ENCODE peak calls at places on chromosome 15, in nine cellular contexts. T, K, N, H, Z, R, Y, O and W are unnamed samples.

GRCh38 chr15:92882697-92883642 is 17.2 kb upstream of the CHD2 start:
- DNase-seq in H (no peak), K (no peak), R (no peak), N (peak), T (no peak), Z (peak), O (no peak), Y (peak), W (no peak)

GRCh38 chr15:100968043-100968966 is 49.1 kb downstream of the LRRK1 start:
- DNase-seq in T (peak), R (no peak), Z (no peak), K (no peak), N (no peak), Y (no peak), H (no peak), O (peak), W (no peak)

GRCh38 chr15:100438570-100438969 is 90.2 kb downstream of the CERS3 start:
- DNase-seq in N (peak), Z (peak), O (peak), K (no peak), T (no peak), H (no peak), Y (peak), R (peak), W (no peak)

GRCh38 chr15:42285042-42285441 is 11.8 kb upstream of the TMEM87A start:
- DNase-seq in K (no peak), Y (no peak), O (no peak), R (no peak), N (no peak), H (no peak), T (peak), Z (no peak), W (no peak)

GRCh38 chr15:65940618-65940909 is 71.3 kb downstream of the RAB11A start:
- DNase-seq in Y (no peak), Z (no peak), T (no peak), R (no peak), H (peak), K (no peak), O (peak), N (no peak), W (no peak)

GRCh38 chr15:68650901-68651709 is 72.3 kb downstream of the CORO2B start:
- DNase-seq in Y (peak), H (peak), T (no peak), Z (peak), K (peak), R (peak), O (no peak), N (peak), W (no peak)

GRCh38 chr15:77243146-77243545 is 172.2 kb upstream of the TSPAN3 start:
- DNase-seq in Y (no peak), N (no peak), K (no peak), R (no peak), T (no peak), H (peak), O (no peak), Z (no peak), W (no peak)

GRCh38 chr15:72785452-72786243 is 2.1 kb upstream of the ADPGK start:
- DNase-seq in R (no peak), Z (no peak), T (peak), H (no peak), K (no peak), N (no peak), Y (no peak), O (no peak), W (no peak)

GRCh38 chr15:45871121-45871855 is 236.5 kb downstream of the SQOR start:
- DNase-seq in O (peak), H (peak), N (no peak), R (no peak), K (no peak), Y (no peak), Z (no peak), T (peak), W (no peak)

GRCh38 chr15:93035953-93036810 is 52.8 kb downstream of the RGMA start:
- DNase-seq in T (no peak), O (peak), Y (peak), K (peak), H (peak), Z (peak), R (peak), N (peak), W (peak)

GRCh38 chr15:63339836-63340235 is 41.8 kb downstream of the CA12 start:
- DNase-seq in K (peak), Y (no peak), N (no peak), O (no peak), R (no peak), T (no peak), H (no peak), Z (no peak), W (no peak)

GRCh38 chr15:39890640-39891039 is 29.4 kb downstream of the GPR176 start:
- DNase-seq in T (no peak), R (no peak), O (no peak), Z (no peak), K (no peak), N (no peak), H (no peak), Y (no peak), W (no peak)

GRCh38 chr15:35068861-35069260 is 16.2 kb downstream of the NANOGP8 start:
- DNase-seq in H (no peak), N (no peak), K (no peak), Z (no peak), O (no peak), R (no peak), Y (no peak), T (no peak), W (no peak)

DNA sequence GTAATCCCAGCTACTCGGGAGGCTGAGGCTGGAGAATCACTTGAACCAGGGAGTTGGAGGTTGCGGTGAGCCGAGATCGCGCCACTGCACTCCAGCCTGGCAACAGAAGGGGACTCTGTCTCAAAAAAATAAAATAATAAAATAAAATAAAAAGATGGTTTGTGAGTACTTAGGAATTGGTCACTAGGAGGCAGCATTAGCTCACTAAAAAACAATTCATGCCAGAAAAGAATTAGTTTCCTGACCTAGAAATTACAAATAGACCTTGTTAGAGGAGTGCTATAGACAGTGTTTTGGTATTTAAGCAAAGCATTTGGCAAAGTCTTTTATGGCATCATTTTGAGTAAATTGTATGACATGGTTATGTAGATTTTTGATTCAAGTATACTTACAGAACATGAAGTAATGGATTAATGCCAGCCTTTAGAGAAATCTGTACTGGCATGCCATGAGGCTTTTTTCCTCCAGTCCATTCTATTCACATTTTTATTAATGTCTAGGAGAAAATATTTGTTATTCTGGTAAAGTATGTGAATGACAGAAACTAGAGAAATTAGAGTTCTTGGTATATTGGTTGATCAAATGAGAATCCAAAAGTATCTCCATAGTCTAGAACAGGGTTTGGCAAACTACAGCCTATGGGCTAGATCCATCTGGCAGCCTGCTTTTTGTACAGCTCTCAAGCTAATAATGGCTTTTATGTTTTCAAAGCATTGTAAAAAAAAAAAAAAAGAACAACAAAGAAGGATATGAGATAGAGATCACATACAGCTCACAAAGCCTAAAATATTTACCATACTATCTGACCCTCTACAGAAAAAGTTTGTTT is 81.6 kb downstream of the LRRC49 start:
- DNase-seq in Y (no peak), Z (no peak), N (no peak), T (peak), K (peak), O (peak), R (no peak), H (peak), W (no peak)
- TF ChIP-seq CTCF in Y (peak), Z (peak), N (no peak), T (peak), K (peak), O (peak), R (no peak), H (peak), W (no peak)

GRCh38 chr15:59138243-59138642 is 33.3 kb downstream of the CCNB2 start:
- DNase-seq in Y (peak), Z (peak), O (peak), N (no peak), K (peak), H (peak), T (no peak), R (peak), W (peak)
- H3K4me3 ChIP-seq in Y (no peak), Z (no peak), O (no peak), N (no peak), K (no peak), H (no peak), T (no peak), R (no peak), W (no peak)

GRCh38 chr15:73990250-73991005 is 1.7 kb downstream of the STOML1 start:
- DNase-seq in Y (no peak), O (no peak), R (no peak), K (no peak), T (no peak), Z (no peak), N (no peak), H (no peak), W (no peak)

GRCh38 chr15:73993211-73993994 is 1.1 kb upstream of the PML start:
- DNase-seq in O (no peak), N (no peak), R (no peak), H (no peak), T (no peak), Y (no peak), K (no peak), Z (no peak), W (no peak)

GRCh38 chr15:73991260-73991659 is 835 bp downstream of the STOML1 start:
- DNase-seq in K (peak), H (peak), Z (peak), O (no peak), Y (no peak), N (no peak), R (no peak), T (no peak), W (no peak)

GRCh38 chr15:73992594-73992898 is 451 bp upstream of the STOML1 start:
- DNase-seq in Y (no peak), H (no peak), K (no peak), T (no peak), N (no peak), R (no peak), O (no peak), Z (no peak), W (no peak)

GRCh38 chr15:73991726-73992593 is at the start of gene STOML1:
- DNase-seq in O (peak), K (peak), Z (peak), R (peak), Y (peak), H (peak), T (peak), N (peak), W (peak)
- TF ChIP-seq CTCF in O (peak), K (peak), Z (peak), R (peak), Y (peak), H (peak), T (peak), N (peak), W (peak)

GRCh38 chr15:99076555-99077308 is 28.1 kb upstream of the SYNM start:
- DNase-seq in Z (peak), H (peak), R (peak), N (peak), O (peak), Y (peak), T (peak), K (peak), W (peak)
- H3K4me3 ChIP-seq in Z (peak), H (peak), R (peak), N (peak), O (peak), Y (peak), T (peak), K (no peak), W (peak)

GRCh38 chr15:79002631-79003030 is 57.8 kb upstream of the CTSH start:
- DNase-seq in Z (no peak), T (peak), R (no peak), K (no peak), H (no peak), Y (no peak), O (peak), N (no peak), W (no peak)
- TF ChIP-seq CTCF in Z (no peak), T (no peak), R (no peak), K (no peak), H (no peak), Y (no peak), O (peak), N (no peak), W (no peak)

DNA sequence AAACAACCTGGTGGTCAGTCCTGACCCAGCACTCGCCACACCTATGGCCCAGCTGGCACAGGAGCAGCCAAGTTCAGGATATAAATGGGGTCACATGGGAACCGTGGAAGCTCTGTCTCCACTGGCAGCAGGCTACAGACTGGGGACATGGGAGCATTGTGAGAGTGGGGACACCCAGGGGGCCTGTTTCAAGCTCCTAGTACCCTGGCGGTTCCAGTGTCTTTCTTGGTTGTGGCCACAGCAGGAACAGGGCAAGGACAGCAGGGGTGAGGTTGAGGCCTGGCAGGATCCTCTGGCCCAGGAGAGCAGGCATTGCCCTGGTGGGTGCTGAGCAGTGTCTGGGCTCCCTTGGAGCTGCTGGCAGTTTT is 1.9 kb downstream of the CSK start:
- DNase-seq in Z (no peak), N (no peak), R (no peak), T (no peak), H (no peak), Y (no peak), K (no peak), O (no peak), W (no peak)
- H3K4me3 ChIP-seq in Z (peak), N (peak), R (peak), T (peak), H (peak), Y (peak), K (no peak), O (peak), W (peak)

GRCh38 chr15:48974865-48975264 is 11.1 kb upstream of the SHC4 start:
- DNase-seq in K (peak), Z (no peak), H (peak), Y (no peak), O (no peak), T (no peak), N (no peak), R (no peak), W (no peak)
- TF ChIP-seq CTCF in K (no peak), Z (no peak), H (no peak), Y (no peak), O (no peak), T (no peak), N (no peak), R (no peak), W (no peak)

GRCh38 chr15:75821946-75822345 is 21.3 kb upstream of the UBE2Q2 start:
- DNase-seq in R (no peak), O (peak), T (no peak), Y (no peak), K (no peak), N (no peak), H (no peak), Z (no peak), W (no peak)

GRCh38 chr15:75815811-75816719 is 27.2 kb upstream of the UBE2Q2 start:
- DNase-seq in R (no peak), Y (no peak), Z (no peak), H (no peak), T (no peak), N (no peak), K (no peak), O (peak), W (no peak)

GRCh38 chr15:75814794-75815193 is 28.5 kb upstream of the UBE2Q2 start:
- DNase-seq in O (no peak), T (no peak), R (no peak), Z (no peak), Y (no peak), H (no peak), N (no peak), K (no peak), W (no peak)

GRCh38 chr15:75820206-75820605 is 23.0 kb upstream of the UBE2Q2 start:
- DNase-seq in T (no peak), Z (no peak), O (no peak), H (no peak), R (no peak), Y (no peak), K (no peak), N (no peak), W (no peak)

DNA sequence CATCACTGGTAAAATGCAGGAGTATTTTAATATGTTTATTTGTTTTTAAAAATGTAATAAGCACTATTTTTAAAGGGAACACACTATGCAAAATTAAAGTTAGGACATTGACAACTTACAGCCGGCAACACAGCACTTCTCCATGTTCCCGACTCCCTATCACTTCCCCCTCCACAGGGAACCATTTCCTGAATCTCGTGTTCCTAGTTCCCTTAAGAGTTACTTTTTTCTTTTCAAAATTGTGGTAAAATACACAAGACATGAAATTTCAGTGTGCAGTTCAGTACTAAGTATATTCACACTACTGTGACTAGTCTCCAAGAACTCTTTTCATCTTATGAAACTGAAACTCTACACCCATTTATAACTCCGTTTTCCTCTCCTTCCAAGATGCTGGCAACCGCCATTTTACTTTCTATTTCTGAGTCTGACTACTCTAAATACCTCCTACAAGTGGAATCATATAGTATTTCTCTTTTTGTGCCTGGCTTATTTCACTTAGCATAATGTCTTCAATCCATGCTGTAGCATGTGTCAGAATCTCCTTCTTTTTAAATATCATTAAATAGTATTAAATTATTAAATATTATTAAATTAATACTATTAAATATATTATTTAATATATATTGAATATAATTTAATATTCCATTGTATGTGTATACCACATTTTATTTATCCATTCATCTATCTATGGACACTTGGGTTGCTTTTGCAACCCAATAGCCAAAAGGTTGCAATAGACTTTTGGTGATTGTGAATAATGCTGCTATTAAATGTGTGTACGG is 25.9 kb upstream of the UBE2Q2 start:
- DNase-seq in T (no peak), Y (no peak), R (no peak), Z (no peak), N (no peak), K (no peak), O (no peak), H (no peak), W (no peak)
- H3K4me3 ChIP-seq in T (peak), Y (no peak), R (peak), Z (no peak), N (no peak), K (no peak), O (no peak), H (no peak), W (no peak)

GRCh38 chr15:88913017-88913849 is at the start of gene MFGE8:
- DNase-seq in Z (peak), T (peak), O (peak), Y (peak), N (peak), H (peak), R (peak), K (peak), W (peak)
- TF ChIP-seq CTCF in Z (no peak), T (no peak), O (no peak), Y (peak), N (no peak), H (peak), R (no peak), K (peak), W (no peak)